ENCODE peak calls at places on chromosome 17, in seven cellular contexts. N is NB4, H is transverse colon, R is HFF-Myc, J is neural progenitor cell, Z is HL-60, X is AG04449. Q is an unnamed sample.

GRCh38 chr17:3710951-3711383 is 12.7 kb upstream of the HASPIN start:
- DNase-seq in N (peak), H (peak), R (no peak), J (no peak), Z (no peak), X (no peak), Q (peak)

GRCh38 chr17:33292184-33292980 is 713 bp downstream of the ASIC2 start:
- DNase-seq in N (no peak), H (peak), R (no peak), J (peak), Z (no peak), X (no peak), Q (peak)

GRCh38 chr17:6706996-6707395 is 6.2 kb downstream of the SLC13A5 start:
- DNase-seq in N (no peak), H (no peak), R (no peak), J (no peak), Z (no peak), X (no peak), Q (no peak)

GRCh38 chr17:34527908-34528470 is 51.4 kb upstream of the TMEM132E start:
- DNase-seq in N (peak), H (no peak), R (no peak), J (peak), Z (no peak), X (no peak), Q (no peak)

GRCh38 chr17:72788950-72789585 is 303.4 kb downstream of the SLC39A11 start:
- DNase-seq in N (no peak), H (no peak), R (no peak), J (no peak), Z (no peak), X (no peak), Q (peak)

GRCh38 chr17:57726838-57727237 is 18.3 kb downstream of the CCDC182 start:
- DNase-seq in N (no peak), H (no peak), R (no peak), J (no peak), Z (no peak), X (no peak), Q (no peak)

GRCh38 chr17:82242977-82243647 is 14.3 kb downstream of the SLC16A3 start:
- DNase-seq in N (peak), H (peak), R (no peak), J (no peak), Z (no peak), X (peak), Q (peak)

GRCh38 chr17:77330602-77331081 is 189.9 kb downstream of the SEC14L1 start:
- DNase-seq in N (no peak), H (no peak), R (no peak), J (no peak), Z (no peak), X (no peak), Q (no peak)

GRCh38 chr17:83170571-83171260 is 91.3 kb downstream of the METRNL start:
- DNase-seq in N (no peak), H (no peak), R (no peak), J (no peak), Z (no peak), X (no peak), Q (no peak)

GRCh38 chr17:5877366-5877765 is 192.8 kb upstream of the WSCD1 start:
- DNase-seq in N (no peak), H (no peak), R (no peak), J (no peak), Z (no peak), X (no peak), Q (no peak)

GRCh38 chr17:31598921-31599571 is 207.6 kb downstream of the RAB11FIP4 start:
- DNase-seq in N (no peak), H (no peak), R (no peak), J (no peak), Z (no peak), X (no peak), Q (no peak)

GRCh38 chr17:75684249-75684648 is 17.1 kb downstream of the SAP30BP start:
- DNase-seq in N (no peak), H (no peak), R (no peak), J (no peak), Z (no peak), X (no peak), Q (no peak)

GRCh38 chr17:79815836-79816371 is 19.0 kb upstream of the CBX8 start:
- DNase-seq in N (no peak), H (no peak), R (no peak), J (peak), Z (no peak), X (no peak), Q (no peak)

GRCh38 chr17:67576471-67576870 is 141.3 kb upstream of the NOL11 start:
- DNase-seq in N (no peak), H (no peak), R (no peak), J (no peak), Z (no peak), X (no peak), Q (no peak)

GRCh38 chr17:7888184-7888920 is at the start of gene CHD3:
- DNase-seq in N (no peak), H (peak), R (no peak), J (peak), Z (no peak), X (no peak), Q (peak)

GRCh38 chr17:72657467-72658317 is 434.8 kb downstream of the SLC39A11 start:
- DNase-seq in N (no peak), H (no peak), R (no peak), J (no peak), Z (no peak), X (no peak), Q (no peak)

GRCh38 chr17:82120148-82120547 is 22.1 kb upstream of the FASN start:
- DNase-seq in N (peak), H (no peak), R (peak), J (no peak), Z (no peak), X (no peak), Q (peak)

GRCh38 chr17:58306131-58306951 is 22.3 kb downstream of the TSPOAP1 start:
- DNase-seq in N (no peak), H (no peak), R (no peak), J (no peak), Z (no peak), X (no peak), Q (no peak)

GRCh38 chr17:29933379-29933778 is 3.4 kb upstream of the SSH2 start:
- DNase-seq in N (peak), H (no peak), R (peak), J (peak), Z (no peak), X (no peak), Q (peak)

GRCh38 chr17:67557921-67558320 is 159.8 kb upstream of the NOL11 start:
- DNase-seq in N (no peak), H (no peak), R (no peak), J (no peak), Z (no peak), X (peak), Q (peak)

GRCh38 chr17:19348806-19349205 is 13.7 kb downstream of the B9D1 start:
- DNase-seq in N (no peak), H (no peak), R (no peak), J (no peak), Z (no peak), X (no peak), Q (no peak)

GRCh38 chr17:48294989-48295892 is 134.8 kb downstream of the SKAP1 start:
- DNase-seq in N (peak), H (no peak), R (peak), J (no peak), Z (no peak), X (no peak), Q (peak)

GRCh38 chr17:46783031-46783593 is 35.4 kb downstream of the WNT3 start:
- DNase-seq in N (no peak), H (peak), R (no peak), J (no peak), Z (no peak), X (no peak), Q (no peak)

GRCh38 chr17:45374501-45374900 is 57.7 kb upstream of the MAP3K14 start:
- DNase-seq in N (no peak), H (no peak), R (no peak), J (no peak), Z (no peak), X (no peak), Q (no peak)

GRCh38 chr17:48563867-48564199 is 14.3 kb downstream of the HOXB4 start:
- DNase-seq in N (no peak), H (no peak), R (no peak), J (no peak), Z (no peak), X (no peak), Q (no peak)

GRCh38 chr17:74380959-74381808 is 13.9 kb downstream of the GPR142 start:
- DNase-seq in N (no peak), H (peak), R (no peak), J (no peak), Z (no peak), X (no peak), Q (no peak)

GRCh38 chr17:74385201-74385600 is 17.9 kb downstream of the GPR142 start:
- DNase-seq in N (no peak), H (no peak), R (no peak), J (no peak), Z (no peak), X (no peak), Q (no peak)

GRCh38 chr17:74379495-74380085 is 12.3 kb downstream of the GPR142 start:
- DNase-seq in N (peak), H (peak), R (peak), J (peak), Z (peak), X (no peak), Q (peak)

GRCh38 chr17:74383140-74383539 is 15.8 kb downstream of the GPR142 start:
- DNase-seq in N (peak), H (no peak), R (no peak), J (no peak), Z (no peak), X (no peak), Q (no peak)

GRCh38 chr17:74380086-74380958 is 13.0 kb downstream of the GPR142 start:
- DNase-seq in N (peak), H (peak), R (no peak), J (peak), Z (no peak), X (no peak), Q (no peak)
- TF ChIP-seq CTCF in N (no peak), H (peak), R (no peak), J (no peak), Z (no peak), X (no peak), Q (no peak)

DNA sequence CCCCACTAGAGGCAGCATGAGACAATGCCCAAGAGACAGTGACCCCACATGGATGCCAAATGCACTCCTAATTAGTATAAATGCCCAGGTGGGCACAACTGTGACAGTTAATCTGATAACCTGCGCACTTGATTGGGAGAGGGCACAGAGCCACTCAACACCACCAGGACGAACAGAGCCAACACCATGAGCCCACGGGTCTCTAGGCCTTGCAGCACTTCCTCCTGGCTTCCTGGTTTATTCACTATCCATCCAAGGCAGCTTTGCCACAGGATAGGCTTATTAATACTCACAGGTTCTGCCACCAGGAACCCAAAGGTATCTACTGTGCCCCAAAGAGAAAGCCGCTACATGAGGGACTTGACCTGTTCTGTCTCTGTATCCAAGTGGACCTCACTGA is 14.9 kb downstream of the AXIN2 start:
- DNase-seq in N (no peak), H (no peak), R (no peak), J (no peak), Z (no peak), X (no peak), Q (no peak)
- H3K4me3 ChIP-seq in N (no peak), H (no peak), R (no peak), J (peak), Z (no peak), X (no peak), Q (no peak)

DNA sequence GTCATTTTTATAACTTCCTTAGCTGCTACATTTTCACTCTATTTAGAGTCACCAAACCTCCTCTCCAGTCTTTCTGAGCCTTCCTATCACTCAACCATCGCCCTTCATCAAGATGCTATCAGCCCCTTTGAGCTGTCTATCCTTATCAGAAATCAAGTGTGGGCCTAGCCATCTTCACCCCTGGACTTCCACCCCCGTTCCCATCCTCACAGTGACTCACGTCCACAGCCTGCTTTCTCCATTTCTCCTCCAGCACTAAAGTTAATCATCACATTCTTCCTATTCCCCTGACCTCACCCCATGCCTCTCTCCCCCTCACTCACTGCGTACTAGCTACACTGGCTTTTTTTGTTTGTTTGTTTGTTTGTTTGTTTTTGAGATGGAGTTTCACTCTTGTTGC is 2.4 kb upstream of the TEKT3 start:
- DNase-seq in N (no peak), H (no peak), R (no peak), J (no peak), Z (no peak), X (no peak), Q (peak)
- TF ChIP-seq CTCF in N (no peak), H (no peak), R (no peak), J (no peak), Z (no peak), X (no peak), Q (no peak)

GRCh38 chr17:61404702-61405046 is 5.0 kb downstream of the TBX2 start:
- DNase-seq in N (no peak), H (no peak), R (no peak), J (no peak), Z (no peak), X (no peak), Q (no peak)
- H3K4me3 ChIP-seq in N (no peak), H (no peak), R (peak), J (peak), Z (no peak), X (no peak), Q (no peak)

GRCh38 chr17:53033297-53033696 is 789.4 kb upstream of the KIF2B start:
- DNase-seq in N (no peak), H (no peak), R (no peak), J (no peak), Z (no peak), X (no peak), Q (no peak)

GRCh38 chr17:53032861-53033271 is 789.9 kb upstream of the KIF2B start:
- DNase-seq in N (peak), H (peak), R (no peak), J (peak), Z (no peak), X (no peak), Q (peak)
- TF ChIP-seq CTCF in N (peak), H (peak), R (no peak), J (peak), Z (peak), X (no peak), Q (peak)

Q was measured in fibroblast of pulmonary artery.